ENCODE peak calls at places on chromosomes 13 and 19, in seven cellular contexts. G is memory B cell; N is cardiac muscle cell; J is RWPE1; H is mesendoderm; C is activated CD4-positive, alpha-beta T cell treated with anti-CD3 and anti-CD28 coated beads, Interleukin-2, amount 50 U/mL, for 4 hours; K is CD4-positive, alpha-beta T cell. P is an unnamed sample.

GRCh38 chr19:20423381-20424207 is 142.0 kb downstream of the ZNF737 start:
- DNase-seq in G (peak; percentile 4), N (peak; percentile 88), J (no peak), H (peak; percentile 87), C (no peak), K (no peak), P (no peak)

GRCh38 chr19:19817357-19817756 is 4.2 kb downstream of the ZNF506 start:
- DNase-seq in G (no peak), N (no peak), J (no peak), H (peak; percentile 3), C (peak; percentile 50), K (peak; percentile 44), P (no peak)

GRCh38 chr19:48819366-48819816 is 8.6 kb upstream of the BCAT2 start:
- DNase-seq in G (no peak), N (peak; percentile 97), J (peak; percentile 74), H (no peak), C (no peak), K (no peak), P (peak; percentile 52)

GRCh38 chr19:43765109-43765876 is 10.5 kb upstream of the SMG9 start:
- DNase-seq in G (peak; percentile 59), N (peak; percentile 89), J (peak; percentile 89), H (peak; percentile 89), C (peak; percentile 77), K (no peak), P (peak; percentile 96)

GRCh38 chr13:41458939-41459753 is 1.8 kb downstream of the RGCC start:
- DNase-seq in G (peak; percentile 50), N (peak; percentile 70), J (peak; percentile 45), H (peak; percentile 49), C (peak; percentile 61), K (peak; percentile 59), P (no peak)

GRCh38 chr19:14391156-14391821 is 10.0 kb downstream of the ADGRE5 start:
- DNase-seq in G (no peak), N (no peak), J (no peak), H (no peak), C (no peak), K (no peak), P (no peak)

GRCh38 chr19:16327911-16328823 is 3.5 kb downstream of the KLF2 start:
- DNase-seq in G (peak; percentile 70), N (peak; percentile 97), J (peak; percentile 55), H (no peak), C (peak; percentile 18), K (peak; percentile 73), P (no peak)

GRCh38 chr13:112592647-112593046 is 4.7 kb upstream of the TUBGCP3 start:
- DNase-seq in G (no peak), N (no peak), J (no peak), H (no peak), C (no peak), K (no peak), P (no peak)

GRCh38 chr19:18408053-18408476 is 10.6 kb upstream of the LRRC25 start:
- DNase-seq in G (peak; percentile 77), N (no peak), J (no peak), H (peak; percentile 58), C (no peak), K (no peak), P (no peak)

GRCh38 chr13:101211261-101211660 is 205.0 kb downstream of the NALCN start:
- DNase-seq in G (no peak), N (peak; percentile 5), J (peak; percentile 65), H (no peak), C (no peak), K (no peak), P (peak; percentile 33)

GRCh38 chr19:16115309-16116039 is 3.8 kb downstream of the RAB8A start:
- DNase-seq in G (no peak), N (no peak), J (no peak), H (no peak), C (no peak), K (no peak), P (no peak)

GRCh38 chr13:21531475-21531874 is 72.4 kb upstream of the ZDHHC20 start:
- DNase-seq in G (no peak), N (no peak), J (no peak), H (no peak), C (no peak), K (no peak), P (no peak)

GRCh38 chr19:13723206-13723605 is 41.1 kb upstream of the MRI1 start:
- DNase-seq in G (no peak), N (peak; percentile 38), J (no peak), H (no peak), C (no peak), K (no peak), P (no peak)